ENCODE peak calls at places on chromosomes 5 and 9, in ten cellular contexts. W is PC-3, Z is fibroblast of lung, L is neural progenitor cell, V is H1, J is HepG2, B is mesendoderm, U is astrocyte, P is PC-9, K is MM.1S. Q is an unnamed sample. For H3K79me2 and H3K4me1, the result is how much of the 10 kb centered on the place peaks cover.

GRCh38 chr9:76989501-76989900 is 30.0 kb upstream of the FOXB2 start:
- DNase-seq in W (no peak), Z (no peak), J (no peak), V (no peak), P (no peak), L (no peak), U (no peak), B (no peak), K (no peak), Q (peak)

GRCh38 chr5:116546743-116547124 is 27.9 kb downstream of the SEMA6A start:
- DNase-seq in P (no peak), L (no peak), W (no peak), Z (no peak), B (no peak), U (no peak), J (no peak), V (no peak), K (no peak), Q (no peak)

GRCh38 chr9:35903049-35903448 is 3.0 kb upstream of the HRCT1 start:
- DNase-seq in W (peak), K (peak), Z (peak), J (peak), U (peak), L (peak), V (no peak), B (peak), P (no peak), Q (peak)

GRCh38 chr5:172280317-172280716 is 3.2 kb downstream of the UBTD2 start:
- DNase-seq in J (peak), V (no peak), Z (no peak), W (no peak), B (no peak), K (no peak), L (no peak), U (no peak), P (no peak), Q (no peak)

GRCh38 chr9:106403081-106403480 is 459.9 kb upstream of the ZNF462 start:
- DNase-seq in P (peak), K (no peak), V (no peak), U (peak), W (peak), Z (no peak), B (peak), L (peak), J (peak), Q (no peak)

GRCh38 chr5:1662559-1663043 is 137.0 kb downstream of the MRPL36 start:
- DNase-seq in J (no peak), K (no peak), Z (no peak), V (no peak), B (no peak), U (no peak), P (no peak), W (no peak), L (no peak), Q (no peak)

GRCh38 chr9:135399000-135399649 is 80.5 kb upstream of the PPP1R26 start:
- DNase-seq in B (no peak), Z (no peak), L (no peak), K (no peak), P (no peak), U (no peak), J (no peak), V (no peak), W (no peak), Q (no peak)

GRCh38 chr5:109558952-109559351 is 130.8 kb upstream of the MAN2A1 start:
- DNase-seq in U (no peak), B (no peak), K (no peak), J (no peak), W (no peak), V (no peak), L (no peak), P (no peak), Z (peak), Q (no peak)

GRCh38 chr5:83583859-83584258 is 112.3 kb downstream of the VCAN start:
- DNase-seq in Z (peak), J (no peak), W (peak), P (no peak), V (no peak), L (no peak), U (peak), B (no peak), K (no peak), Q (no peak)

GRCh38 chr5:126016256-126016655 is 407.0 kb upstream of the GRAMD2B start:
- DNase-seq in W (no peak), P (no peak), Z (peak), U (no peak), K (no peak), L (no peak), J (no peak), B (no peak), V (no peak), Q (no peak)

GRCh38 chr9:79237861-79238260 is 333.9 kb upstream of the TLE4 start:
- DNase-seq in Z (peak), J (no peak), U (peak), K (no peak), B (no peak), P (no peak), W (no peak), L (no peak), V (no peak), Q (no peak)

GRCh38 chr9:137422668-137423000 is 328 bp downstream of the EXD3 start:
- DNase-seq in U (no peak), L (peak), P (peak), Z (no peak), V (peak), W (peak), J (no peak), B (peak), K (no peak), Q (peak)

GRCh38 chr9:136934247-136934646 is 10.3 kb downstream of the FBXW5 start:
- DNase-seq in K (no peak), V (no peak), B (no peak), W (no peak), L (no peak), J (peak), U (no peak), P (no peak), Z (no peak), Q (no peak)

GRCh38 chr9:106307670-106308069 is 555.3 kb upstream of the ZNF462 start:
- DNase-seq in Z (no peak), W (peak), K (no peak), B (no peak), J (no peak), U (no peak), P (no peak), V (no peak), L (no peak), Q (no peak)

GRCh38 chr5:6767481-6768063 is 54.3 kb downstream of the TENT4A start:
- DNase-seq in B (no peak), P (no peak), U (no peak), L (no peak), K (no peak), V (no peak), W (no peak), J (no peak), Z (no peak), Q (no peak)

GRCh38 chr5:97751556-97751955 is 568.5 kb upstream of the RIOK2 start:
- DNase-seq in U (no peak), J (no peak), W (no peak), V (no peak), B (no peak), P (no peak), Z (no peak), L (no peak), K (no peak), Q (no peak)

GRCh38 chr9:93094294-93095204 is 1.5 kb upstream of the CARD19 start:
- DNase-seq in W (no peak), Z (no peak), J (no peak), P (no peak), B (peak), U (no peak), L (peak), K (peak), V (no peak), Q (peak)

GRCh38 chr5:170302729-170303501 is 5.3 kb upstream of the LCP2 start:
- DNase-seq in Z (no peak), U (no peak), B (peak), K (peak), L (no peak), J (no peak), P (no peak), V (no peak), W (no peak), Q (peak)

GRCh38 chr5:41610402-41610801 is 100.0 kb upstream of the PLCXD3 start:
- DNase-seq in W (no peak), K (no peak), B (no peak), U (no peak), V (no peak), P (no peak), L (no peak), Z (no peak), J (no peak), Q (no peak)

GRCh38 chr9:79312686-79313421 is 258.9 kb upstream of the TLE4 start:
- DNase-seq in U (no peak), P (no peak), L (peak), Z (no peak), W (no peak), J (no peak), V (peak), B (peak), K (no peak), Q (no peak)

DNA sequence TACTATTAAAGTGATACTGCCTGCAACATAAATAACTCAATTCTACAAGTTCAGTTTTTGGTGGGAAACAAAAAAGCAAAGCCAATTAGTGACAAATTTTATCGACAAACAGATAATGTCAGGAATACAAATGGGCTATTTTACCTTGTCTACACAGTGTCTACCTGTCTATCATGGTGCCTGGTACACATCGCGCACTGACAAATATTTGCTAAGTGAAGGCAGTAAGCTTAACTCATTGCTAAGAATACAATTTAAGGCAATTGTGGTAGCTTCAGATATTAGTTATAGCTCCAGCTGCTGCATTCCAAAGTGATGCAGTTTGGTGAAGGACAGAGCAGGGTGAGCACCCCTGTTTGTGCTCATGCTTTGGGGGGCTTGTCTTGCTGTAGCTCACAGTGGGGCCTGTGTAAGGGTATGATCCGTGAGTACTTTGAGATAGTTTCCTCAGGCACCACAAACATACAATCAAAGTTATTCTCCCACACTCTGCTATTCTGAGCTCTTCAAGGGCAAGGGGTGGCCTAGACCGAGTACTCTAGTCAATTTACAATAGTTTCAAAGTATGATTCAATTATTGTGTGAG is 24.7 kb downstream of the ELL2 start:
- DNase-seq in V (no peak), U (no peak), B (no peak), P (no peak), K (no peak), W (no peak), L (no peak), Z (no peak), J (no peak), Q (no peak)
- H3K79me2 ChIP-seq in V (under half), U (half or more), B (under half), P (under half), K (half or more), W (half or more), L (under half), Z (half or more), J (half or more), Q (under half)

GRCh38 chr9:127967151-127967809 is 13.5 kb downstream of the EEIG1 start:
- DNase-seq in W (no peak), V (no peak), U (no peak), L (no peak), K (no peak), P (no peak), J (no peak), Z (no peak), B (no peak), Q (no peak)
- H3K4me1 ChIP-seq in W (half or more), V (under half), U (under half), L (under half), K (under half), P (half or more), J (half or more), Z (half or more), B (under half), Q (half or more)

GRCh38 chr9:124858330-124859046 is 3.3 kb downstream of the RPL35 start:
- DNase-seq in W (no peak), V (no peak), K (no peak), J (no peak), U (no peak), P (no peak), B (no peak), Z (no peak), L (no peak), Q (peak)
- H3K79me2 ChIP-seq in W (under half), V (under half), K (under half), J (under half), U (under half), P (under half), B (under half), Z (under half), L (under half), Q (under half)

GRCh38 chr5:151218177-151218576 is 5.7 kb downstream of the CCDC69 start:
- DNase-seq in U (no peak), V (no peak), B (no peak), K (no peak), W (no peak), J (no peak), Z (no peak), P (no peak), L (no peak), Q (no peak)
- H3K4me1 ChIP-seq in U (under half), V (under half), B (under half), K (half or more), W (under half), J (half or more), Z (under half), P (under half), L (under half), Q (half or more)

GRCh38 chr9:22029231-22029630 is 20.1 kb upstream of the CDKN2B start:
- DNase-seq in V (no peak), U (peak), W (no peak), L (no peak), Z (no peak), K (no peak), J (no peak), P (no peak), B (no peak), Q (no peak)

GRCh38 chr9:22028394-22028793 is 19.3 kb upstream of the CDKN2B start:
- DNase-seq in J (no peak), B (no peak), K (no peak), Z (no peak), U (no peak), V (no peak), W (no peak), P (no peak), L (no peak), Q (no peak)

GRCh38 chr9:22033012-22033630 is 24.0 kb upstream of the CDKN2B start:
- DNase-seq in L (no peak), U (no peak), Z (no peak), B (no peak), P (no peak), W (no peak), K (peak), V (no peak), J (no peak), Q (no peak)

GRCh38 chr9:22031664-22032411 is 22.7 kb upstream of the CDKN2B start:
- DNase-seq in B (no peak), L (no peak), Z (no peak), J (no peak), V (no peak), K (no peak), U (no peak), W (peak), P (no peak), Q (no peak)

DNA sequence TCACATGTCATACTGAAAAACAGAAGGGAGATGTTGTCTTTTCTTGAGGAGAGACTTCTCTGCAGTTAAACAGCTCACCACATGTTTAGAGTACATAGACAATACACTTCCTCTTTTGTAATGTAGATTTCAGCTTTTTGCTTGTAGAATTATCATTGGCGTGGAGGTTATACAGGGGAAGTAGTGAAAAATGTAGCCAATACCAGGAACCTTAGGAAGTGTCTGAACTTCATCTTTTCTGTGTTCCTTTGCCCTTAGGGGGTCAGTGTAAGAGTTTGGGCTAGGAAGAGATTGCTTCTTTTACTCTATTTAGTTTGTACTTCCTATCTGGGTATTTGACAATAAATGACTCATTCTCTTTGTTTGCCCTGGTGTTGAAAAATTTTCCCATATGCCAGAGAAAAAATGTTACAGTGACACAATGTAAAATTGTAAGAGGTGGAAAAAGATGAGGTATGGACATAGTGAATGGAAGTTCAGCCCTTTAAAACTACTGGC is 21.0 kb upstream of the CDKN2B start:
- DNase-seq in U (peak), Z (peak), P (peak), B (no peak), L (no peak), K (no peak), V (no peak), J (peak), W (peak), Q (peak)
- H3K79me2 ChIP-seq in U (under half), Z (under half), P (under half), B (under half), L (under half), K (under half), V (under half), J (under half), W (under half), Q (under half)

GRCh38 chr9:97985058-97985861 is 2.1 kb downstream of the ANP32B start:
- DNase-seq in W (peak), Z (peak), L (peak), J (no peak), P (no peak), V (peak), K (peak), U (no peak), B (peak), Q (peak)
- H3K4me1 ChIP-seq in W (under half), Z (under half), L (under half), J (half or more), P (half or more), V (under half), K (under half), U (under half), B (under half), Q (half or more)

GRCh38 chr5:136143312-136143711 is 10.7 kb downstream of the SMAD5 start:
- DNase-seq in K (no peak), Z (no peak), U (no peak), B (no peak), J (no peak), W (no peak), P (no peak), V (no peak), L (no peak), Q (no peak)

GRCh38 chr5:136145030-136145429 is 12.4 kb downstream of the SMAD5 start:
- DNase-seq in L (no peak), U (no peak), W (no peak), B (no peak), Z (no peak), V (no peak), P (no peak), J (no peak), K (no peak), Q (no peak)

GRCh38 chr5:136141561-136141960 is 8.9 kb downstream of the SMAD5 start:
- DNase-seq in P (no peak), Z (no peak), J (no peak), W (peak), B (no peak), U (no peak), V (no peak), K (peak), L (no peak), Q (no peak)

GRCh38 chr5:136146201-136146600 is 13.6 kb downstream of the SMAD5 start:
- DNase-seq in W (no peak), B (no peak), J (no peak), Z (no peak), U (no peak), V (no peak), L (no peak), K (no peak), P (no peak), Q (no peak)

GRCh38 chr5:136143763-136144162 is 11.1 kb downstream of the SMAD5 start:
- DNase-seq in V (no peak), L (no peak), Z (no peak), J (no peak), B (no peak), U (no peak), K (no peak), W (no peak), P (no peak), Q (no peak)
- H3K79me2 ChIP-seq in V (under half), L (half or more), Z (half or more), J (half or more), B (half or more), U (half or more), K (half or more), W (half or more), P (half or more), Q (half or more)

DNA sequence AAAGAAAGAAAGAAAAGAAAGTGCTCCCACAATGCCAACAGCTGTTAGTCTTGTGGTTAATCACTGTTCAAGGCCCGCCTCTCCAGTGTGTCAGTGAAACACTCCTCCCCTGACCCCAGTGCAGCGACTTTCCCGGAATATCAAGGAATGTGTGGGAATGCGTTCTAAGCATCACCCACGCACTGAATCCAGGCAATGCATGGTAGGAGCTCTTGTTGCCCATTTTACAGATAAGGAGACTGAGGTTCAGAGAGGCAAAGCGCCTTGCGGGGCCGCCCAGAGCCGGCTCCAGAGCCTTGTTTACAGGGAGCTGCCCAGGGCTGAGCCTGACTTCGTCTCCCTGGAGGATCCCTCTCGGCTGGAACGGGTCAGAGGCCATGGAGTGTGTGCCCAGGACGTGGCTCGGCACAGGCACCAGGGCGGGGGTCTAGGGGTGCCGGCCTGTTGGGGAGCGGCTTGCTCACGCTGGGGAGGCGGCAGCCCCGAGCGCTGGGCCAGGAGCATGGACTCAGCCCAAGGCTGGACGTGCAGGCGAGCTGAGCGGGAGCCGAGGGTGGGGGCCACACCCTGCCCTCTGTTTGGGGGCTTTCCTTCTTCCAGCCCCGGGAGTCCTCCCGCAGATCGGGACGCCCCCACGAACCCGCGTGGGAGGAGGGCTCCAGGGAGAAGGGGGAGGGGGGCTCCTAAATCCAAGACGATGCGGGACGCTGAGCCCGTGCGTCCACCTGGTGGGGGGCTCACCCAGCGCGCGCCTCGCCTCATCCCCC is 787 bp downstream of the ST6GALNAC6 start:
- DNase-seq in U (peak), K (no peak), W (peak), B (no peak), J (peak), Z (peak), L (peak), P (peak), V (no peak), Q (peak)
- H3K4me1 ChIP-seq in U (under half), K (under half), W (under half), B (under half), J (half or more), Z (under half), L (under half), P (under half), V (under half), Q (under half)

GRCh38 chr5:98917433-98917832 is 11.4 kb downstream of the CHD1 start:
- DNase-seq in U (no peak), L (no peak), B (no peak), W (no peak), V (no peak), Z (no peak), K (no peak), P (no peak), J (no peak), Q (no peak)

GRCh38 chr5:98927242-98927987 is 1.4 kb downstream of the CHD1 start:
- DNase-seq in U (peak), L (peak), Z (peak), J (no peak), K (peak), V (no peak), B (peak), W (peak), P (no peak), Q (peak)

GRCh38 chr5:98923961-98924360 is 4.8 kb downstream of the CHD1 start:
- DNase-seq in J (no peak), K (no peak), U (no peak), B (no peak), W (no peak), P (no peak), V (no peak), Z (no peak), L (no peak), Q (no peak)

GRCh38 chr5:98916540-98916939 is 12.3 kb downstream of the CHD1 start:
- DNase-seq in J (no peak), B (no peak), P (no peak), L (no peak), K (no peak), U (no peak), Z (no peak), V (no peak), W (no peak), Q (no peak)

DNA sequence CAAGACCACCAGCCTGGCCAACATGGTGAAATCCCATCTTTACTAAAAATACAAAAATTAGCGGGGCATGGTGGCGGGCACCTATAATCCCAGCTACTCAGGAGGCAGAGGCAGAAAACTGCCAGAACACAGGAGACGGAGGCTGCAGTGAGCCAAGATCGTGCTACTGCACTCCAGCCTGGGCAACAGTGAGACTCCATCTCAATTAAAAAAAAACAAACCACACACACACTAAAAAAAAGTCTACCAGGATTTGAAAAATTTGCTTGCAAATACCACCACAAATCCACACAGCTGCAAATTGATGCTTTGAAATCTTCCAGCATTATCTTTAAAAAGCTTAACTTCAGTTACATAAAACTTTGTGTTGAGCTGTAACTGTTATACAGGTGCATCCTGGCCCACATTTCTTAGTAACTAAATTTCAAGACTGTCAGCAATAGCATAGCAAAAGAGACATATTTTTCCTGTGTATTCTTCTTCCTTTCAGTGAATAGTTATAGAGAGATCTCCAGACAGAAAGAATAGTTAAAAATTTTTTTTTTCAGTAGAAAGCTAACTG is 6.8 kb downstream of the CHD1 start:
- DNase-seq in Z (no peak), L (no peak), P (no peak), B (no peak), U (no peak), V (no peak), K (no peak), J (no peak), W (no peak), Q (no peak)
- H3K79me2 ChIP-seq in Z (half or more), L (half or more), P (half or more), B (under half), U (half or more), V (under half), K (half or more), J (half or more), W (half or more), Q (half or more)